ENCODE peak calls at places on chromosomes 3 and 15, in eight cellular contexts. A is kidney, C is H1, U is heart right ventricle, W is cardiac muscle cell, T is body of pancreas, X is tibial artery, B is A549. P is an unnamed sample. For H3K9me3, the result is how much of the 10 kb centered on the place peaks cover.

GRCh38 chr3:134473868-134474546 is 11.8 kb downstream of the ANAPC13 start:
- DNase-seq in A (peak), C (peak), U (no peak), W (peak), T (peak), X (peak), B (peak), P (peak)

GRCh38 chr15:62953496-62953895 is 89.1 kb upstream of the TPM1 start:
- DNase-seq in A (no peak), C (no peak), U (no peak), W (no peak), T (no peak), X (no peak), B (no peak), P (no peak)

GRCh38 chr15:85614059-85614458 is 180.7 kb downstream of the KLHL25 start:
- DNase-seq in A (no peak), C (no peak), U (no peak), W (peak), T (no peak), X (no peak), B (no peak), P (no peak)

GRCh38 chr3:157499342-157499963 is 3.8 kb downstream of the VEPH1 start:
- DNase-seq in A (peak), C (peak), U (peak), W (peak), T (peak), X (no peak), B (no peak), P (peak)

GRCh38 chr3:186360779-186361178 is 1.3 kb downstream of the DGKG start:
- DNase-seq in A (no peak), C (peak), U (peak), W (no peak), T (no peak), X (no peak), B (no peak), P (no peak)

GRCh38 chr15:36601497-36601932 is 22.1 kb downstream of the CDIN1 start:
- DNase-seq in A (no peak), C (no peak), U (no peak), W (peak), T (no peak), X (peak), B (no peak), P (no peak)

GRCh38 chr3:174363256-174363655 is 495.9 kb upstream of the NAALADL2 start:
- DNase-seq in A (no peak), C (no peak), U (no peak), W (peak), T (no peak), X (no peak), B (no peak), P (no peak)

GRCh38 chr3:182568756-182569155 is 224.5 kb upstream of the ATP11B start:
- DNase-seq in A (no peak), C (no peak), U (no peak), W (no peak), T (no peak), X (no peak), B (no peak), P (no peak)

GRCh38 chr3:69740103-69741021 is 1.1 kb downstream of the MITF start:
- DNase-seq in A (peak), C (peak), U (peak), W (no peak), T (peak), X (peak), B (no peak), P (peak)

GRCh38 chr15:70602834-70603560 is 160.4 kb downstream of the UACA start:
- DNase-seq in A (no peak), C (no peak), U (no peak), W (no peak), T (no peak), X (no peak), B (no peak), P (peak)

GRCh38 chr3:194396897-194397756 is 1.9 kb downstream of the GP5 start:
- DNase-seq in A (no peak), C (no peak), U (no peak), W (peak), T (no peak), X (no peak), B (no peak), P (no peak)

GRCh38 chr3:179624471-179624870 is 19.9 kb downstream of the NDUFB5 start:
- DNase-seq in A (no peak), C (no peak), U (no peak), W (no peak), T (no peak), X (no peak), B (no peak), P (no peak)

GRCh38 chr3:127730666-127731294 is 58.0 kb downstream of the ABTB1 start:
- DNase-seq in A (no peak), C (no peak), U (no peak), W (no peak), T (no peak), X (no peak), B (no peak), P (no peak)

GRCh38 chr3:156525808-156526207 is 29.1 kb downstream of the SSR3 start:
- DNase-seq in A (no peak), C (no peak), U (no peak), W (no peak), T (no peak), X (no peak), B (no peak), P (no peak)

GRCh38 chr3:140850210-140850955 is 91.3 kb upstream of the SLC25A36 start:
- DNase-seq in A (no peak), C (no peak), U (no peak), W (no peak), T (no peak), X (no peak), B (no peak), P (no peak)

GRCh38 chr15:67717776-67718175 is 107.5 kb upstream of the SKOR1 start:
- DNase-seq in A (no peak), C (no peak), U (no peak), W (no peak), T (no peak), X (no peak), B (no peak), P (no peak)

GRCh38 chr3:192409838-192410683 is 317.3 kb downstream of the FGF12 start:
- DNase-seq in A (peak), C (peak), U (peak), W (peak), T (no peak), X (no peak), B (peak), P (no peak)

GRCh38 chr15:56760186-56760585 is 26.9 kb upstream of the ZNF280D start:
- DNase-seq in A (no peak), C (no peak), U (no peak), W (peak), T (no peak), X (no peak), B (no peak), P (no peak)

GRCh38 chr3:58059349-58060321 is 51.4 kb downstream of the FLNB start:
- DNase-seq in A (peak), C (no peak), U (no peak), W (peak), T (peak), X (no peak), B (no peak), P (no peak)

GRCh38 chr15:74038707-74039655 is 43.4 kb downstream of the GOLGA6A start:
- DNase-seq in A (no peak), C (no peak), U (no peak), W (peak), T (no peak), X (no peak), B (no peak), P (no peak)

GRCh38 chr3:119700269-119700919 is 2.4 kb upstream of the CFAP91 start:
- DNase-seq in A (no peak), C (no peak), U (no peak), W (peak), T (peak), X (no peak), B (no peak), P (peak)

GRCh38 chr3:129650256-129650872 is 43.9 kb upstream of the PLXND1 start:
- DNase-seq in A (no peak), C (peak), U (no peak), W (peak), T (peak), X (peak), B (peak), P (peak)

GRCh38 chr15:90336705-90337141 is 15.4 kb upstream of the ZNF774 start:
- DNase-seq in A (no peak), C (no peak), U (no peak), W (no peak), T (peak), X (peak), B (no peak), P (no peak)

GRCh38 chr3:42024578-42025387 is 62.9 kb upstream of the ULK4 start:
- DNase-seq in A (no peak), C (no peak), U (no peak), W (no peak), T (no peak), X (no peak), B (no peak), P (no peak)

GRCh38 chr3:104849070-104849469 is 517.6 kb upstream of the ALCAM start:
- DNase-seq in A (no peak), C (no peak), U (no peak), W (no peak), T (no peak), X (no peak), B (no peak), P (no peak)

GRCh38 chr3:121660356-121661171 is at the start of gene HCLS1:
- DNase-seq in A (peak), C (no peak), U (peak), W (peak), T (peak), X (peak), B (no peak), P (peak)

GRCh38 chr3:174303911-174304541 is 555.1 kb upstream of the NAALADL2 start:
- DNase-seq in A (no peak), C (no peak), U (no peak), W (no peak), T (no peak), X (no peak), B (no peak), P (no peak)

GRCh38 chr3:194132465-194133358 is 3.2 kb upstream of the HES1 start:
- DNase-seq in A (no peak), C (no peak), U (no peak), W (peak), T (no peak), X (no peak), B (no peak), P (no peak)

GRCh38 chr3:133828576-133829309 is 23.1 kb downstream of the SRPRB start:
- DNase-seq in A (no peak), C (peak), U (peak), W (no peak), T (no peak), X (no peak), B (no peak), P (no peak)

GRCh38 chr15:43211336-43211735 is 9.5 kb downstream of the EPB42 start:
- DNase-seq in A (no peak), C (no peak), U (no peak), W (no peak), T (no peak), X (no peak), B (no peak), P (no peak)

GRCh38 chr3:70829101-70829500 is 516.7 kb upstream of the MDFIC2 start:
- DNase-seq in A (no peak), C (no peak), U (no peak), W (peak), T (peak), X (peak), B (no peak), P (no peak)

GRCh38 chr3:191076903-191077552 is 122.0 kb upstream of the OSTN start:
- DNase-seq in A (no peak), C (no peak), U (no peak), W (no peak), T (no peak), X (no peak), B (no peak), P (no peak)

GRCh38 chr3:24673596-24673995 is 178.9 kb upstream of the THRB start:
- DNase-seq in A (no peak), C (no peak), U (no peak), W (no peak), T (no peak), X (no peak), B (no peak), P (no peak)

GRCh38 chr3:46491089-46492070 is 6.4 kb upstream of the RTP3 start:
- DNase-seq in A (no peak), C (peak), U (no peak), W (peak), T (peak), X (no peak), B (no peak), P (no peak)

GRCh38 chr3:47870702-47871255 is 67.8 kb downstream of the DHX30 start:
- DNase-seq in A (no peak), C (no peak), U (no peak), W (no peak), T (no peak), X (no peak), B (no peak), P (no peak)

GRCh38 chr15:84649706-84650105 is 4.4 kb downstream of the WDR73 start:
- DNase-seq in A (no peak), C (no peak), U (no peak), W (peak), T (no peak), X (no peak), B (no peak), P (no peak)

GRCh38 chr3:99645277-99646106 is 7.1 kb downstream of the COL8A1 start:
- DNase-seq in A (no peak), C (no peak), U (no peak), W (peak), T (no peak), X (no peak), B (no peak), P (no peak)

GRCh38 chr15:35874260-35874905 is 328.4 kb upstream of the DPH6 start:
- DNase-seq in A (no peak), C (no peak), U (no peak), W (peak), T (no peak), X (peak), B (peak), P (no peak)

GRCh38 chr3:32437898-32438297 is 46.2 kb downstream of the CMTM7 start:
- DNase-seq in A (no peak), C (peak), U (no peak), W (no peak), T (no peak), X (no peak), B (no peak), P (no peak)
- H3K27ac ChIP-seq in A (no peak), C (no peak), U (no peak), W (no peak), T (no peak), X (no peak), B (no peak), P (no peak)

GRCh38 chr15:25060472-25060803 is 105.7 kb downstream of the SNRPN start:
- DNase-seq in A (no peak), C (no peak), U (no peak), W (no peak), T (no peak), X (no peak), B (no peak), P (no peak)
- H3K9me3 ChIP-seq in A (half or more), C (half or more), U (half or more), W (under half), T (half or more), X (under half), B (half or more), P (under half)

DNA sequence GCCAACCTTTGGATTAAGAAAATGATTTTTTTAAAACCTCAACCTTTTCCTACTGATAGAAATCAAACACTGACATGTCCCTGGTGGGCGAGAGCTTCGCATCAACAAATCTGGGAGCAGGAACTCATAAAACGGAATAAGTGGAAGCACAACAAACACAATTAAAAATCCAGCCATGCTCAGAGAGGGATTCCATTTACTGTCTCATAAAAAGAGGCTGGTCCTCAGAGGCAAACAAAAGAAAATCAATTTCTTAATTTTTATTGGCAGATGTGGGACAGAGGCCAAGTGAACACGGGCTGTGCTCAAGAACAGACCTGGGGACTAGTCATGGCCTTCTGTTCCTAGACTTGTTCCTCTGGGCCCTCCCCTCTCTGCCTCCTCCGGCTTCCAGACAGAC is 214.5 kb downstream of the NTRK3 start:
- DNase-seq in A (no peak), C (no peak), U (no peak), W (no peak), T (no peak), X (no peak), B (no peak), P (no peak)
- H3K27ac ChIP-seq in A (no peak), C (no peak), U (no peak), W (no peak), T (no peak), X (no peak), B (no peak), P (no peak)

DNA sequence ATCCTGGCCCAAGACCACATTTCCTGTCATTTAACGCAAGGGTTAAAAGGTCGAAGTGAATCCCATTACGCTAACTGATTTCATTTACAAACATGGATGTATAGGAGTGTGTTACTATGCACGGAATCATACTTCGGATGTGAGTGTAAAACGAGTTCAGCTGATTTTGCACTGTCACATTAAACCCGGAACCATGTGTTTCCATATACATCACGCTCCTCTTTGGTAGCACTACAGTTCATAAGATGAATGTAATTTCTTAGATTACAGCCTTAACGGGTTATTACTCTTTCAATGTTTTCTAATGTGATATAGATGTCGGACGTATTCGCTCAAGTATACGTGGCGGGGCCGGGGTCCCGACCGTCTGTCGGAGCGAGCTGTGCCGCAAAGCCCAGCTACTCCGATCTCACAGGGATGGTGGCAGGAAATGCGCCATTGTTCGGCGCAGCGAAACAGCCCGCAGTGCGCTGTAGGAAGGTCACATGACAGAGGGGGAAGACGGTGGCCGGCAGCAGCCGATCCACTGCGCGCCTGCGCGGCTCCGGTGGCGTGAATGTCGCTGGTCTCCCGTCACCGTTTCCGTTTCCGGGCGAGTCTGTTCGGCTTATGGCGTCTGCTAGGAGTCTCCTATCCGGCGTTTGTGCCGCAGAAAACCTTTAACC is 97.3 kb downstream of the NPAP1 start:
- DNase-seq in A (peak), C (peak), U (peak), W (peak), T (peak), X (peak), B (no peak), P (peak)
- H3K9me3 ChIP-seq in A (under half), C (under half), U (under half), W (under half), T (under half), X (under half), B (under half), P (under half)

GRCh38 chr3:51436998-51437639 is 46.0 kb downstream of the RBM15B start:
- DNase-seq in A (no peak), C (no peak), U (no peak), W (no peak), T (no peak), X (no peak), B (no peak), P (no peak)
- H3K27ac ChIP-seq in A (no peak), C (no peak), U (no peak), W (no peak), T (no peak), X (no peak), B (no peak), P (no peak)

DNA sequence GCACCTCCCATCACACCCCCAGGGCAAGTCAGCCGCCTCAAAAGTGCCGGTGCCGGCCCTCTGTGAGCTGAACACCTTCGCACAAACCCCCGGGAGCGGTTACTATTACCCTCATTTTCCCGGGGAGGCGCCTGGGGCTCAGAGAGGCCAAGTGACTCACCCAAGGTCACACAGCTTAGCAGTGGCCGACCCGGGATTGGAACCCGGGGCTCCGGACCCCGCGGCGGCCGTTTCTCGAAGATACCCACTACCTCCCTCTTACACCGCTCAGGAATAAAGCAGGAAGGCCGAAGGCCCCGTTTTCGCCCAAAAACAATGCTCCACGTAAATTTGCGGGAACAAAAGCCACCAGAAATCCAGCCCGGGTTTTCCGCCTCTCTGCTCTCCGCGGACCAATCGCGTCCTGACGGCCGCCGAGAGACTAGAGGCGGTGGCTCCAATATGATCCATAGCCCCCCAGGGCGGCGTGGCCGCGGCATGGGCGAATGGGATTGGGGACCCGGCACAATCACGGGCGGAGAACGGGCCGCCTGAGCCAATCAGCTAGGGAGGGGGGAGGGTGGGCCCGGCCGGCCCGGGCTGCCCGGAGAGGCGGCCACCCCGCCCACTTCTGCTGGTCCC is 176.8 kb downstream of the OR4M2 start:
- DNase-seq in A (no peak), C (no peak), U (no peak), W (no peak), T (no peak), X (no peak), B (peak), P (no peak)
- H3K9me3 ChIP-seq in A (under half), C (under half), U (under half), W (under half), T (under half), X (under half), B (under half), P (under half)

GRCh38 chr15:39852237-39852636 is 67.8 kb downstream of the GPR176 start:
- DNase-seq in A (no peak), C (no peak), U (no peak), W (peak), T (no peak), X (no peak), B (no peak), P (peak)

GRCh38 chr15:39851505-39852082 is 68.5 kb downstream of the GPR176 start:
- DNase-seq in A (no peak), C (no peak), U (no peak), W (peak), T (no peak), X (no peak), B (no peak), P (no peak)

GRCh38 chr15:39856357-39856756 is 63.7 kb downstream of the GPR176 start:
- DNase-seq in A (no peak), C (no peak), U (no peak), W (no peak), T (peak), X (no peak), B (no peak), P (no peak)

GRCh38 chr15:39855400-39855799 is 64.7 kb downstream of the GPR176 start:
- DNase-seq in A (no peak), C (no peak), U (no peak), W (peak), T (no peak), X (peak), B (no peak), P (no peak)

GRCh38 chr15:39854161-39854560 is 65.9 kb downstream of the GPR176 start:
- DNase-seq in A (no peak), C (no peak), U (no peak), W (peak), T (no peak), X (no peak), B (no peak), P (no peak)
- H3K27ac ChIP-seq in A (no peak), C (no peak), U (no peak), W (no peak), T (no peak), X (no peak), B (no peak), P (no peak)

P was measured in lung.